ENCODE peak calls at places on chromosome 7, in six cellular contexts. P, E, X, W, V and M are unnamed samples.

GRCh38 chr7:47724335-47724982 is 142.5 kb upstream of the TNS3 start:
- DNase-seq in P (no peak), E (no peak), X (peak; percentile 14), W (no peak), V (no peak), M (no peak)

GRCh38 chr7:73921623-73922528 is 60.9 kb downstream of the TMEM270 start:
- DNase-seq in P (no peak), E (no peak), X (no peak), W (no peak), V (peak; percentile 56), M (peak; percentile 90)

GRCh38 chr7:29342761-29343160 is 148.2 kb downstream of the CHN2 start:
- DNase-seq in P (no peak), E (no peak), X (no peak), W (no peak), V (no peak), M (no peak)

GRCh38 chr7:70032673-70033072 is 434.4 kb downstream of the AUTS2 start:
- DNase-seq in P (no peak), E (no peak), X (no peak), W (no peak), V (no peak), M (no peak)

GRCh38 chr7:112869111-112869774 is 79.0 kb upstream of the TMEM168 start:
- DNase-seq in P (peak; percentile 47), E (no peak), X (peak; percentile 34), W (peak; percentile 78), V (peak; percentile 51), M (no peak)

GRCh38 chr7:8823486-8823885 is 390.1 kb downstream of the NXPH1 start:
- DNase-seq in P (no peak), E (no peak), X (no peak), W (peak; percentile 6), V (no peak), M (no peak)

GRCh38 chr7:142500364-142500763 is 242.5 kb upstream of the PRSS58 start:
- DNase-seq in P (peak; percentile 54), E (no peak), X (no peak), W (no peak), V (no peak), M (no peak)

GRCh38 chr7:50792342-50793114 is 9.8 kb upstream of the GRB10 start:
- DNase-seq in P (peak; percentile 18), E (peak; percentile 39), X (no peak), W (peak; percentile 86), V (peak; percentile 44), M (no peak)

GRCh38 chr7:133869556-133869955 is 257.6 kb upstream of the LRGUK start:
- DNase-seq in P (no peak), E (no peak), X (no peak), W (no peak), V (no peak), M (no peak)

GRCh38 chr7:101588131-101588935 is 40.8 kb downstream of the MYL10 start:
- DNase-seq in P (no peak), E (no peak), X (no peak), W (no peak), V (no peak), M (peak; percentile 74)

GRCh38 chr7:129189661-129190310 is 1.4 kb downstream of the SMO start:
- DNase-seq in P (no peak), E (no peak), X (no peak), W (no peak), V (no peak), M (no peak)

GRCh38 chr7:129188892-129189660 is 643 bp downstream of the SMO start:
- DNase-seq in P (no peak), E (peak; percentile 27), X (no peak), W (no peak), V (no peak), M (no peak)

GRCh38 chr7:129186749-129187260 is 1.6 kb upstream of the SMO start:
- DNase-seq in P (no peak), E (no peak), X (no peak), W (no peak), V (no peak), M (no peak)

GRCh38 chr7:129188372-129188891 is at the start of gene SMO:
- DNase-seq in P (peak; percentile 45), E (peak; percentile 70), X (peak; percentile 37), W (no peak), V (peak; percentile 68), M (peak; percentile 89)

GRCh38 chr7:129187681-129188371 is 607 bp upstream of the SMO start:
- DNase-seq in P (no peak), E (no peak), X (no peak), W (no peak), V (no peak), M (no peak)
- TF ChIP-seq POLR2A in P (no peak), E (no peak), X (no peak), W (no peak), V (no peak), M (no peak)

GRCh38 chr7:38374507-38374906 is 101.1 kb upstream of the TARP start:
- DNase-seq in P (no peak), E (no peak), X (no peak), W (peak; percentile 75), V (peak; percentile 75), M (no peak)
- H3K4me3 ChIP-seq in P (no peak overlapping the region), E (no peak overlapping the region), X (no peak overlapping the region), W (no peak overlapping the region), V (no peak overlapping the region), M (no peak overlapping the region)

DNA sequence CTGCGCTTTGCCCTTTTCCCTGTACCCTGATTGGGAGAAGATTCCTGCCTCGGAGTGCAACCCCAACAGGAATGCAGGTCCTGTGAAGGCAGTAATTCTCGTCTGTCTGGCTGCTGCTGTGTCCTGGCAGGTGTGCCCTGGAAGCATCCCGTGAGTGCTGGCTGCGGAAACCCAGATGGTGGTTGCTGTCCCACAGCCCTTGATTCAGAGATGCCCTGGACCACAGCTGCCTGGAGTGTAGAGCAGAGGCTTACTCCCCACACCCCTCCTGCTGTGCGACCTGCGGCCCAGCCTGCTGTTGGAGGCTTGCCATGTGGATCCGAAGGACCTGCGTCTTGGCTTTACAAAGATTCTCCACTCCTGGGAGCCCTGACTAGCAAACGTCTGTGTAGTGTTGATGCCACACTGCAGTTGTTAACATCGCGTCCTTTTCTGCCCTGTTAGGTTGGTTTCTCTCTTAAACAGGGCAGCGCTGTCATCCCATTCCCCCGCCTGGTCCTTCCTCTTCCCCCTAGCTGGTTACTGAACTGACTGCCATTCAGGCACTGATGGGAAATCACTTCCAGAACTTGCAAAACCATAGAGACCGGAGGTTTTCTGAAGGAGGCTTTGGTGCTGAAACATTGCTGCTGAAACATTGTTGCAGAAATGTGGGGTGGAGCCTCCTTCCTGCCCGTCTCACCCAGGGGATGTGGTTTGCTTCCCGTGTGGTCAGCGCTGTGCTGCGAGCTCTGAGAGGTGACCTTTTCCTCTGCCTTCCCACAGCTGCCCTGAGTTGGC is 53.3 kb downstream of the DNAJB6 start:
- DNase-seq in P (no peak), E (no peak), X (no peak), W (peak; percentile 99), V (peak; percentile 90), M (peak; percentile 83)
- TF ChIP-seq POLR2A in P (no peak), E (no peak), X (no peak), W (no peak), V (no peak), M (no peak)

GRCh38 chr7:39458346-39458745 is 107.9 kb upstream of the YAE1 start:
- DNase-seq in P (no peak), E (no peak), X (no peak), W (no peak), V (peak; percentile 40), M (no peak)
- H3K4me3 ChIP-seq in P (no peak overlapping the region), E (no peak overlapping the region), X (peak overlapping the region; percentile 23), W (no peak overlapping the region), V (peak overlapping the region; percentile 10), M (no peak overlapping the region)

GRCh38 chr7:64665980-64666674 is at the start of gene ZNF107:
- DNase-seq in P (peak; percentile 92), E (peak; percentile 93), X (peak; percentile 88), W (peak; percentile 98), V (peak; percentile 97), M (peak; percentile 98)
- TF ChIP-seq POLR2A in P (peak; percentile 50), E (peak; percentile 37), X (no peak), W (peak; percentile 87), V (no peak), M (no peak)

DNA sequence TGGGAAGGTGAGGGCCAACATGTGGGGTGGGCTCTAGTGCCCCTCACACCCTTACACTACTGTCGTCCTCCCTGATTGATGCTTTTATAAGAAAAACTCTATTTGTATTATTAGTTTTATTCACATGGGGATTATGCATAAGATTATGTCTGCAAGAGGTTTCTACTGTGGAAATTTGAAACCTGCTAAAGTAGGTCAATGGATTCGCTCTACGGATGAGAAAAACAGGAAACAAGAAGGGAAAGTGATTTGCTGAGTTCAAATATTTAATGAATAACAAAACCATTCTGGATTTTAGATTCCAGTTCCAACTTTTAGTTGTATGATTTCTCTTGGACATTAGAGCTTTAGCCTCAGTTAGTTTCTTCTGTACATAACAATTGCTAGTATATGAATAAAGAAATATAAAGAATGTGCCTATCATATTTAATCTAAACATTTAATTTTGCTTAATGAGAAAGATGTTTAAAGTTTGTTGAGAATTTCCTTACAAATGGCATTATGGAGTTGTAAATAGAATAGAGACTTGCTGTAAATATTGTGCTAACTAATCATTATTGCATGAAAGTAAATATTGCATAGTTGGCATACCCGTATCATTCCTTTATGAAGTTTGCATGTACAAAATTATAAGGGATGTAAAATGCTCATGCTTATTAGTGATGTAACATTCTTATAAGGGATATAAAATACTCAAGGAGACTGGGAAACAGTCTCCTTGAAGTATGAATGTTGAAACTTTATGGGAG is 193.8 kb downstream of the THSD7A start:
- DNase-seq in P (no peak), E (no peak), X (no peak), W (no peak), V (no peak), M (no peak)
- H3K4me3 ChIP-seq in P (no peak overlapping the region), E (no peak overlapping the region), X (no peak overlapping the region), W (no peak overlapping the region), V (no peak overlapping the region), M (no peak overlapping the region)

GRCh38 chr7:22346383-22347107 is 10.4 kb downstream of the RAPGEF5 start:
- DNase-seq in P (no peak), E (no peak), X (no peak), W (no peak), V (no peak), M (no peak)
- TF ChIP-seq POLR2A in P (no peak), E (no peak), X (no peak), W (no peak), V (no peak), M (no peak)

GRCh38 chr7:24793982-24794648 is 36.9 kb upstream of the GSDME start:
- DNase-seq in P (no peak), E (no peak), X (no peak), W (no peak), V (no peak), M (no peak)
- H3K4me3 ChIP-seq in P (no peak overlapping the region), E (no peak overlapping the region), X (no peak overlapping the region), W (no peak overlapping the region), V (no peak overlapping the region), M (no peak overlapping the region)

DNA sequence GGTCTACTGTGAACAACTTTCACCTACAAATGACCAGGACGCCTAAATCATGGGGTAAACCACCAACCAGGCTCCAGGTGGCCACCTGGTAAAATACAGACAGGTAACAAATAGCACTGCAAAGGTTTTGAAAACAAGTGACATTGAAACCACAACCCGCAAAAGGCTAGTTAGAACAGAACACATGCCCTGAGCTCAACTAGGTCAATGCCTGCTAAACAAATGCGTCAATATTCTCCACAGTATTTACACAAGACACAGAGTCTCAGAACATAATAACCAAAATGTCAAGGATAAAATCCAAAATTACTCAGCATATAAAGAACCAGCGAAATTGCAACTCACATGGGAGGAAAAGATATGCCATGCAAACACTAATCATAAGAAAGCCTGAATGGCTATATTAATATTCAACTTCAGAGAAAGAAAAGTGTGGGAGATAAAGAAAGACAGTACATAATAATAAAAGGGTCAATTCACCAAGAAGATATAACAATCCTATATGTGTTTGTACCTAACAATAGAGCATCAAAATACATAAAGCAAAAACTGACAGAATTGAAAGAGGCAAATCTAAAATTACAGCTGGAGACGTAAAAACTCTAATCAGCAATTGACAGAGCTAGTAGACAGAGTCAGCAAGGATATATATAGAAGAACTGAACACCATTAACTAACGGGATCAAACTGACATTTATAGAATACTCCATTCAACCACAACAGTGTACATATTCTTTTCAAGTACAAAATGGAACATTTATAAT is 47.6 kb downstream of the SMURF1 start:
- DNase-seq in P (no peak), E (no peak), X (no peak), W (no peak), V (peak; percentile 28), M (no peak)
- TF ChIP-seq POLR2A in P (no peak), E (no peak), X (no peak), W (no peak), V (no peak), M (no peak)